ENCODE peak calls at places on chromosome 12, in seven cellular contexts. E, R, P, D, U, B and M are unnamed samples.
A peak's percentile ranks its signal among the peaks of the same experiment; 100 is the strongest.

GRCh38 chr12:109192358-109192757 is 76.0 kb downstream of the ACACB start:
- DNase-seq in U (no peak), D (no peak), R (no peak), P (no peak), E (no peak), B (no peak), M (no peak)

GRCh38 chr12:110165540-110166159 is 41.5 kb downstream of the IFT81 start:
- DNase-seq in P (no peak), E (no peak), B (no peak), D (no peak), U (no peak), R (no peak), M (no peak)

GRCh38 chr12:39331539-39332261 is 111.2 kb downstream of the KIF21A start:
- DNase-seq in U (no peak), B (no peak), R (no peak), E (no peak), P (no peak), D (no peak), M (no peak)

GRCh38 chr12:49039421-49040363 is 20.9 kb downstream of the KMT2D start:
- DNase-seq in D (no peak), E (no peak), R (no peak), U (no peak), P (no peak), B (no peak), M (no peak)

GRCh38 chr12:86698581-86698980 is 442.4 kb upstream of the MGAT4C start:
- DNase-seq in E (no peak), D (no peak), R (no peak), B (no peak), P (no peak), U (no peak), M (no peak)

GRCh38 chr12:28024231-28024995 is 51.9 kb upstream of the PTHLH start:
- DNase-seq in D (no peak), B (no peak), R (no peak), E (no peak), P (no peak), U (no peak), M (no peak)

GRCh38 chr12:132579747-132580146 is 30.6 kb downstream of the LRCOL1 start:
- DNase-seq in B (no peak), D (no peak), R (no peak), E (no peak), U (no peak), P (no peak), M (no peak)

GRCh38 chr12:27257104-27257848 is 13.2 kb downstream of the STK38L start:
- DNase-seq in R (no peak), E (no peak), B (no peak), U (no peak), D (no peak), P (no peak), M (no peak)

GRCh38 chr12:5944688-5945070 is 380 bp downstream of the ANO2 start:
- DNase-seq in U (no peak), P (no peak), B (no peak), R (no peak), D (no peak), E (no peak), M (no peak)

GRCh38 chr12:95380997-95381786 is 92.8 kb upstream of the METAP2 start:
- DNase-seq in D (no peak), P (no peak), U (no peak), R (no peak), B (no peak), E (no peak), M (no peak)

GRCh38 chr12:64665506-64665905 is 55.2 kb downstream of the RASSF3 start:
- DNase-seq in D (no peak), B (no peak), R (peak; percentile 73), E (peak; percentile 65), P (no peak), U (no peak), M (peak; percentile 43)

GRCh38 chr12:48004039-48004940 is at the start of gene COL2A1:
- DNase-seq in B (peak; percentile 69), U (no peak), R (no peak), D (no peak), P (no peak), E (no peak), M (no peak)

GRCh38 chr12:64450711-64451486 is 1.0 kb upstream of the TBK1 start:
- DNase-seq in U (no peak), R (no peak), B (peak; percentile 52), E (no peak), P (peak; percentile 13), D (peak; percentile 54), M (no peak)

GRCh38 chr12:132428872-132429121 is 61.2 kb upstream of the FBRSL1 start:
- DNase-seq in U (no peak), E (no peak), B (no peak), D (no peak), R (no peak), P (no peak), M (no peak)